ENCODE peak calls at places on chromosome 11, in five cellular contexts. S is HCT116, P is SK-N-SH, J is H1, D is HepG2. X is an unnamed sample.

GRCh38 chr11:95494167-95494566 is 263.2 kb upstream of the SESN3 start:
- DNase-seq in S (no peak), P (no peak), J (no peak), D (no peak), X (no peak)

GRCh38 chr11:47406896-47407745 is 1.3 kb upstream of the SLC39A13 start:
- DNase-seq in S (no peak), P (no peak), J (no peak), D (no peak), X (no peak)

GRCh38 chr11:104694259-104695070 is 203.8 kb downstream of the CASP12 start:
- DNase-seq in S (no peak), P (no peak), J (no peak), D (no peak), X (no peak)

GRCh38 chr11:79200398-79201070 is 240.3 kb downstream of the TENM4 start:
- DNase-seq in S (no peak), P (no peak), J (no peak), D (no peak), X (no peak)

GRCh38 chr11:59708537-59708936 is 5.1 kb downstream of the OR10V1 start:
- DNase-seq in S (no peak), P (no peak), J (no peak), D (no peak), X (no peak)

GRCh38 chr11:75603791-75604736 is 42.0 kb downstream of the SERPINH1 start:
- DNase-seq in S (no peak), P (no peak), J (no peak), D (no peak), X (peak; percentile 22)

GRCh38 chr11:422249-422656 is 7.5 kb upstream of the SIGIRR start:
- DNase-seq in S (no peak), P (no peak), J (no peak), D (no peak), X (no peak)

GRCh38 chr11:102196816-102197215 is 86.6 kb downstream of the YAP1 start:
- DNase-seq in S (no peak), P (no peak), J (no peak), D (no peak), X (no peak)

GRCh38 chr11:62959077-62959980 is 25.4 kb downstream of the SLC22A6 start:
- DNase-seq in S (no peak), P (no peak), J (no peak), D (no peak), X (no peak)

GRCh38 chr11:96279421-96280290 is 63.3 kb downstream of the MAML2 start:
- DNase-seq in S (no peak), P (no peak), J (no peak), D (no peak), X (no peak)

DNA sequence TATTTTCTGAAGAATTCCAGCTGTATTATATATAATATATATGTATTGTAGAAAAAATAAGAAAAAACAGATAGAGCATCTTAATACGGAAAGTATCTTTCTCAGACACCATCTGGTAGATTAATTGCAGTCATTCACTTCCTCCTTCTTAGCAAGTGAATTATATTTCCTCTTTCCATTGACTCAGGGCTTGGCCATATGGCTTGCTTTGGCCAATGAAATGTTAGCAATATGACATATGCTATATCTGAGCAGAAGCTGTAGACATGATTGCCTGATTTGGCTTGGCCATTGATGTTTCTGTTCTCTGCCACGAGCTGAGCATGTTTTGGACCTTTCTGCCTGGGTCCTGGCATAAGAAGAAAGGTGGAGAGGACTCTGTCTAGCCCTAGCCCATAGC is 34.4 kb upstream of the ZBED5 start:
- DNase-seq in S (no peak), P (no peak), J (no peak), D (no peak), X (no peak)
- H3K9ac ChIP-seq in S (no peak overlapping the region), P (no peak overlapping the region), J (no peak overlapping the region), D (no peak overlapping the region), X (no peak overlapping the region)

DNA sequence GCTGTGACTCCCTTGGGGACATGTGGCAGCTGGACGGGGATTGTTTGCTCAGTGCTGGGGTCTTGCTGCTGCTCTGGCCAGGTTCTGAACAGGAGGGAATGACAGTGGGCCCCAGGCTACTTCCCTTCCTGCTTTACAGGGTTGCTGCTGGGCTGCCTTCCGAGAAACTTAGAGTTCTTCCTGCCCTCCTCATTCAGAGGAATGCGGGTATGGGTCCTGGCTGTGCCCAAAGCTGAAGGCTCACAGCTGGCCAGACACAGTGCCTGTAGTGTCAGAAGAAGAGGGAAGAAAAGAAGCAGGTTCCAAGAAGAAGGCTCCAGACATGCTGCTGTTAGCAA is 108.3 kb upstream of the PARVA start:
- DNase-seq in S (no peak), P (peak; percentile 67), J (no peak), D (no peak), X (no peak)
- TF ChIP-seq POLR2AphosphoS5 in S (no peak), P (peak; percentile 43), J (no peak), D (no peak), X (no peak)

GRCh38 chr11:125164422-125165110 is at the start of gene PKNOX2:
- DNase-seq in S (peak; percentile 3), P (peak; percentile 95), J (no peak), D (peak; percentile 15), X (no peak)
- H3K27ac ChIP-seq in S (no peak within 1 kb of the TSS), P (no peak within 1 kb of the TSS), J (peak within 1 kb of the TSS; percentile 87), D (no peak within 1 kb of the TSS), X (peak within 1 kb of the TSS; percentile 49)

GRCh38 chr11:35826949-35827348 is 116.9 kb upstream of the LDLRAD3 start:
- DNase-seq in S (no peak), P (no peak), J (no peak), D (no peak), X (no peak)

GRCh38 chr11:35823742-35824298 is 120.0 kb upstream of the LDLRAD3 start:
- DNase-seq in S (no peak), P (no peak), J (no peak), D (no peak), X (no peak)

GRCh38 chr11:35825386-35825785 is 118.5 kb upstream of the LDLRAD3 start:
- DNase-seq in S (no peak), P (no peak), J (no peak), D (no peak), X (no peak)

GRCh38 chr11:35820614-35821013 is 123.2 kb upstream of the LDLRAD3 start:
- DNase-seq in S (no peak), P (no peak), J (no peak), D (no peak), X (no peak)

DNA sequence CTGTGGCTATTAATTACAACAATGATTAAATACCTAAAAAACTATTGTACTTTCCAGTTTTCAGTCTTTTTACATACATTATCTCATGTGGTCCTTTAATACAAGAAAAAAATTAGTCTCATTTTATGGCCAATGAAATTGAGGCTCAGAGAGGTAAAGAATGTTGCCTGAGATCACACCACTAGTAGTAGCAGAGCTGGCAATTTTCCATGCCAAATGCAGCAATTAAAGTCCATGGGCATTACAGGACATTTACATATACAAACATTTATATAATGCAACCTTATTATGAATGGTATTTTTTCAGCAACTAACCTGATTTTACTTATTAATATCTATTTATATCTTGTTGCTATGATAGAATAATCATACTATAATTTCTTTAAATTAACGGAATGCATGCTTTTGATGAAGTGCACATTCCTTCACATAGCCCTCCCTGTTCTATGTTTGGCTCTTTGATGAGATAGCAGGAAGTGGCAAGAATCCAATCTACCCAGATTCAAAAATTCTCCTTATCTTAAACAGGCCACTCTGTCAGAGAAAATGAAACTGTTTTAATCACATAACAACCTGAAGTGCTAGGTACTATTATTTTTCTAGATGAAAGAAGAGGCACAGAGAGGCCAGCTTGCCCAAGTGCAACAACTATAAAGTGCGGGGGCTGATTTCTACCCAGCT is 120.9 kb upstream of the LDLRAD3 start:
- DNase-seq in S (no peak), P (no peak), J (no peak), D (no peak), X (no peak)
- H3K9ac ChIP-seq in S (no peak overlapping the region), P (no peak overlapping the region), J (no peak overlapping the region), D (no peak overlapping the region), X (no peak overlapping the region)

GRCh38 chr11:36164522-36165250 is 124.5 kb downstream of the COMMD9 start:
- DNase-seq in S (no peak), P (no peak), J (no peak), D (no peak), X (no peak)

GRCh38 chr11:36165638-36166389 is 123.4 kb downstream of the COMMD9 start:
- DNase-seq in S (no peak), P (peak; percentile 32), J (no peak), D (no peak), X (no peak)

GRCh38 chr11:36161572-36161971 is 127.7 kb downstream of the COMMD9 start:
- DNase-seq in S (no peak), P (no peak), J (no peak), D (no peak), X (no peak)

GRCh38 chr11:36162282-36162825 is 126.9 kb downstream of the COMMD9 start:
- DNase-seq in S (no peak), P (no peak), J (no peak), D (no peak), X (no peak)

GRCh38 chr11:36162909-36163434 is 126.3 kb downstream of the COMMD9 start:
- DNase-seq in S (no peak), P (peak; percentile 62), J (no peak), D (no peak), X (no peak)
- TF ChIP-seq POLR2AphosphoS5 in S (no peak), P (no peak), J (no peak), D (no peak), X (no peak)

DNA sequence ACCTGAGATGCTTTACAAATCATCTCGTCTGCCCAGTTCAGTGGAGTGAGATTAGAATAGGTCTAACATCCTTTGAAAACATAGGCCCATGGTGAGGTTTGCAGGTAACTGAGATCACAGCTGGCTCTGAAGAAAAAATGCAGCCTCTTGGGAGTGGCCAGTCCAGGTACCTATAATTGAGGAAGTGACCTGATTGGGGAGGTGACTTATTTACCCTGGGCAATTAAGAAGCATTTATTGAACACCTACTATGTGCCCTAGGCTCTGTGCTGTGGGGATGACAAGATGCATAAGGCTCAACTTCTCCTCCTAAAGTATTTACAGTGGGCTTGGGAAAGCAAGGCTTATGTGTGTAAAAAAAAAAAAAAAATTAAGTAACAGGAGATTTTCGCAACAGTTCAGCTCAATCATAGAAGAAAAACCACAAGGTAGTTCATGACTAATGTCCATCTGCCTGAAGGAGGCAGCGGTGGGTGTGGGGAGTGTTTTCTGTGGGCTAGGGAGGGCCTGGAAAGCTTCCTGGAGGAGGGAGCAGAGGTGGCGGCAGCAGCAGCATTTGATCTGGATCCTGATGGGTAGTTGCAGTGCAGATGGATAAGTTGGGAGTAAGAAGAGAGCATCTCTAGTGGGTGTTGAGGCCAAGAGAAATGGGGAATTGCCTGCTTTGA is 16.1 kb downstream of the MICAL2 start:
- DNase-seq in S (no peak), P (no peak), J (no peak), D (no peak), X (no peak)
- H3K27ac ChIP-seq in S (peak overlapping the region; percentile 36), P (peak overlapping the region; percentile 78), J (no peak overlapping the region), D (no peak overlapping the region), X (no peak overlapping the region)

DNA sequence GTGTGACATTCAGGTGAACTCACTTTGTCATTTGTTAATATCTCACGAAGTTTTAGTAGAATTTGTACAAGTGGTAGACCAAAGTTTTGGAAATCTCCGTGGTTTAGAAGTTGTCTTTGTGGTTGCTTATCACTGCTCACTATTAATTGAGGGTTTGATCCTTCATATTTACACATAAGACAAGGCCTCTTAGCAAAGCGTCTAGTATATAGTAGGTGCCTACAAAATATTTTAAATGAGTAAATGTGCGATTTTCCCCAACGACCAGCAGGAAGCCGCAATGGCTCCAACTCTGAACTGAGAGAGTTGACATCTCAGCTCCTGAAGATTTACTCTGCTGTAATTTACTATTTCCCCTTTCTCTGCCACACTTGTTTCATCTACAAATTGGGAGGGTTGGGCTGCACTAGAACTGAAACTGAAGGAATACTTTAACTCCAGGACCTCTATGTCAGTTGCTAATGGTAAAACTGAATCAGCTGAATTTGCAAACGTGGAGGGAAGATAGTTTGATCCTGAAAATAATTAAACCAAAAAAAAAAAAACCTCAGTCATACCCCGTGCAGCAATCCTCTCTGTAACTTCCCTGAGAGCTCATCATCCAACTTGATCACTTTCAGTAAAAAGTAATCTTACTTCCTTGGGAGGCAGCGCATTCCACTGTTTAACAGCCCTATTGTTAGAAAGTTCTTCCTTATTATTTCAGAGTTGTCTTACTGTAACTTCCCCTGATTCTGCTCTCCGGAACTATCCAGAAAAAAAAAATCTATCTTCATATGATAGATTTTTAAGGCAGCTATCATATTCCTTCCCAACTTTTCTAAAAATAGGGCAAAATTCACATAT is 1.3 kb upstream of the SBF2 start:
- DNase-seq in S (no peak), P (no peak), J (no peak), D (no peak), X (no peak)
- H3K9ac ChIP-seq in S (peak overlapping the region; percentile 82), P (peak overlapping the region; percentile 93), J (peak overlapping the region; percentile 75), D (peak overlapping the region; percentile 79), X (peak overlapping the region; percentile 95)

X was measured in SK-N-MC.